ENCODE peak calls at places on chromosomes 7 and 10, in six cellular contexts. One of them, this sample, is unnamed.

GRCh38 chr10:102230861-102231356 is 4.8 kb downstream of the ELOVL3 start:
- DNase-seq in fibroblast of the aortic adventitia: no peak
- DNase-seq in fibroblast of lung: no peak
- DNase-seq in esophagus squamous epithelium: no peak
- DNase-seq in BJ: no peak
- DNase-seq in lower leg skin: no peak
- DNase-seq in this sample: peak; percentile 51

GRCh38 chr7:1062296-1063294 is 18.2 kb downstream of the GPR146 start:
- DNase-seq in lower leg skin: no peak
- DNase-seq in esophagus squamous epithelium: no peak
- DNase-seq in BJ: no peak
- DNase-seq in fibroblast of lung: no peak
- DNase-seq in fibroblast of the aortic adventitia: no peak
- DNase-seq in this sample: no peak

GRCh38 chr10:35607475-35608316 is 2.6 kb downstream of the GJD4 start:
- DNase-seq in fibroblast of lung: peak; percentile 34
- DNase-seq in fibroblast of the aortic adventitia: peak; percentile 10
- DNase-seq in lower leg skin: no peak
- DNase-seq in BJ: no peak
- DNase-seq in esophagus squamous epithelium: no peak
- DNase-seq in this sample: peak; percentile 31

GRCh38 chr7:66571568-66571967 is 57.1 kb upstream of the KCTD7 start:
- DNase-seq in fibroblast of the aortic adventitia: no peak
- DNase-seq in BJ: no peak
- DNase-seq in esophagus squamous epithelium: no peak
- DNase-seq in fibroblast of lung: no peak
- DNase-seq in lower leg skin: no peak
- DNase-seq in this sample: no peak

GRCh38 chr10:79488303-79488702 is 24.0 kb upstream of the EIF5AL1 start:
- DNase-seq in fibroblast of the aortic adventitia: peak; percentile 95
- DNase-seq in BJ: peak; percentile 77
- DNase-seq in fibroblast of lung: peak; percentile 93
- DNase-seq in lower leg skin: peak; percentile 81
- DNase-seq in esophagus squamous epithelium: no peak
- DNase-seq in this sample: peak; percentile 94

GRCh38 chr7:26485421-26486019 is 193.9 kb downstream of the SNX10 start:
- DNase-seq in lower leg skin: no peak
- DNase-seq in fibroblast of the aortic adventitia: no peak
- DNase-seq in fibroblast of lung: no peak
- DNase-seq in esophagus squamous epithelium: no peak
- DNase-seq in BJ: no peak
- DNase-seq in this sample: no peak

GRCh38 chr7:128913856-128914565 is 3.5 kb upstream of the KCP start:
- DNase-seq in esophagus squamous epithelium: no peak
- DNase-seq in BJ: no peak
- DNase-seq in fibroblast of the aortic adventitia: no peak
- DNase-seq in lower leg skin: no peak
- DNase-seq in fibroblast of lung: no peak
- DNase-seq in this sample: no peak

GRCh38 chr10:28391283-28391682 is 88.4 kb upstream of the MPP7 start:
- DNase-seq in fibroblast of the aortic adventitia: no peak
- DNase-seq in BJ: no peak
- DNase-seq in lower leg skin: no peak
- DNase-seq in esophagus squamous epithelium: no peak
- DNase-seq in fibroblast of lung: no peak
- DNase-seq in this sample: no peak

DNA sequence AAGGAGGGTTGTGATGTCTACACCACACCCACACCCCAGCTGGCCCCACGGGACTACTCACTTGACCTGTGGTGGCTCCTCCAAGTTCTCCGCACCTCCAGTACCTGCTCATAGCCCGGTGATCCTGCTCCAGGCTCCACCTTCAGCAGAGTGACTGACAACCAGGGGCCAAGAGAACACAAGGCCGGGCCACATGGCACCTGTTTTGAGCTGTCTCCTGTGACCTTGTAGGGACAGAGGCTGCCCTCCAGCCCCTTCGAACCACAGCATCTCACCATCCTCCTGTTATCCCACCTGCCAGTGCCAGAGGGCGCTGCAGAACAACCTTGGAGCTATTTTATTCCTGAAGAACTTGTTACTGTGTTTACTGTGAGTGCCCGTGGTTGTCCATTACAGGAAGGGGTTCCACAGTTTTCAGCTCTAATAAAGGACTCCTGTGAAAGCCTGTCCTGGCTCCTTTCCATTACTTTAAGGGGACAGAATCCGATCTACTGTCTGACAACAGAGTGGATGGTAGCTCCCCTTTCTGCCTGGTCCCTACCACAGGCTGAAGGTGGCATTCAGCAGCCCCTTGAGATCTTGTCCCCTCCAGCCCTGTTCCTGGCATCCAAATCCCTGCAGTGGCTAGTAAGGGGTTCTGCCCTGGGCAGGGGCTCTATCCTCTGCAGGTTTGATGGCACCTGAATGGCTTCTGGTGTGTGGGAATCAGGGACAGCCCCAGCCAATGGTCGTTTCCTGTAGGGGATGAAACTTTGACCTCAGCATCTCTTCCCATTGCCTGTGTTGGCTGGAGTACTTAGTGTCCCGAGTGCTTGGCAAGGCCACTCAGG is 50.8 kb downstream of the C10orf120 start:
- DNase-seq in lower leg skin: no peak
- DNase-seq in esophagus squamous epithelium: no peak
- DNase-seq in fibroblast of lung: peak; percentile 6
- DNase-seq in fibroblast of the aortic adventitia: peak; percentile 39
- DNase-seq in BJ: no peak
- DNase-seq in this sample: peak; percentile 50
- TF ChIP-seq CTCF in lower leg skin: no peak
- TF ChIP-seq CTCF in esophagus squamous epithelium: peak; percentile 20
- TF ChIP-seq CTCF in fibroblast of lung: peak; percentile 49
- TF ChIP-seq CTCF in fibroblast of the aortic adventitia: peak; percentile 77
- TF ChIP-seq CTCF in BJ: peak; percentile 60
- TF ChIP-seq CTCF in this sample: peak; percentile 79

GRCh38 chr7:96330193-96330592 is 8.3 kb upstream of the SLC25A13 start:
- DNase-seq in fibroblast of lung: no peak
- DNase-seq in BJ: no peak
- DNase-seq in lower leg skin: no peak
- DNase-seq in esophagus squamous epithelium: no peak
- DNase-seq in fibroblast of the aortic adventitia: peak; percentile 7
- DNase-seq in this sample: peak; percentile 17
- H3K4me3 ChIP-seq in fibroblast of lung: no peak overlapping the region
- H3K4me3 ChIP-seq in BJ: no peak overlapping the region
- H3K4me3 ChIP-seq in lower leg skin: no peak overlapping the region
- H3K4me3 ChIP-seq in esophagus squamous epithelium: no peak overlapping the region
- H3K4me3 ChIP-seq in fibroblast of the aortic adventitia: no peak overlapping the region
- H3K4me3 ChIP-seq in this sample: no peak overlapping the region

GRCh38 chr7:29239638-29240037 is 45.1 kb downstream of the CHN2 start:
- DNase-seq in fibroblast of the aortic adventitia: peak; percentile 58
- DNase-seq in esophagus squamous epithelium: no peak
- DNase-seq in BJ: no peak
- DNase-seq in fibroblast of lung: no peak
- DNase-seq in lower leg skin: no peak
- DNase-seq in this sample: peak; percentile 4
- TF ChIP-seq CTCF in fibroblast of the aortic adventitia: peak; percentile 46
- TF ChIP-seq CTCF in esophagus squamous epithelium: no peak
- TF ChIP-seq CTCF in BJ: peak; percentile 19
- TF ChIP-seq CTCF in fibroblast of lung: no peak
- TF ChIP-seq CTCF in lower leg skin: no peak
- TF ChIP-seq CTCF in this sample: peak; percentile 45

GRCh38 chr7:101688183-101688831 is 59.2 kb upstream of the MYL10 start:
- DNase-seq in fibroblast of the aortic adventitia: peak; percentile 59
- DNase-seq in BJ: no peak
- DNase-seq in fibroblast of lung: peak; percentile 44
- DNase-seq in esophagus squamous epithelium: no peak
- DNase-seq in lower leg skin: peak; percentile 44
- DNase-seq in this sample: peak; percentile 66

GRCh38 chr7:101684980-101685323 is 55.9 kb upstream of the MYL10 start:
- DNase-seq in fibroblast of the aortic adventitia: no peak
- DNase-seq in BJ: no peak
- DNase-seq in lower leg skin: no peak
- DNase-seq in esophagus squamous epithelium: no peak
- DNase-seq in fibroblast of lung: no peak
- DNase-seq in this sample: no peak

GRCh38 chr7:101686030-101686429 is 56.9 kb upstream of the MYL10 start:
- DNase-seq in fibroblast of the aortic adventitia: no peak
- DNase-seq in BJ: no peak
- DNase-seq in fibroblast of lung: no peak
- DNase-seq in lower leg skin: no peak
- DNase-seq in esophagus squamous epithelium: no peak
- DNase-seq in this sample: no peak

GRCh38 chr7:101687791-101688182 is 58.7 kb upstream of the MYL10 start:
- DNase-seq in esophagus squamous epithelium: no peak
- DNase-seq in lower leg skin: no peak
- DNase-seq in BJ: no peak
- DNase-seq in fibroblast of the aortic adventitia: no peak
- DNase-seq in fibroblast of lung: no peak
- DNase-seq in this sample: no peak

GRCh38 chr7:101687081-101687480 is 58.0 kb upstream of the MYL10 start:
- DNase-seq in fibroblast of lung: no peak
- DNase-seq in esophagus squamous epithelium: no peak
- DNase-seq in fibroblast of the aortic adventitia: no peak
- DNase-seq in lower leg skin: no peak
- DNase-seq in BJ: no peak
- DNase-seq in this sample: no peak
- H3K4me3 ChIP-seq in fibroblast of lung: no peak overlapping the region
- H3K4me3 ChIP-seq in esophagus squamous epithelium: no peak overlapping the region
- H3K4me3 ChIP-seq in fibroblast of the aortic adventitia: no peak overlapping the region
- H3K4me3 ChIP-seq in lower leg skin: no peak overlapping the region
- H3K4me3 ChIP-seq in BJ: no peak overlapping the region
- H3K4me3 ChIP-seq in this sample: no peak overlapping the region

DNA sequence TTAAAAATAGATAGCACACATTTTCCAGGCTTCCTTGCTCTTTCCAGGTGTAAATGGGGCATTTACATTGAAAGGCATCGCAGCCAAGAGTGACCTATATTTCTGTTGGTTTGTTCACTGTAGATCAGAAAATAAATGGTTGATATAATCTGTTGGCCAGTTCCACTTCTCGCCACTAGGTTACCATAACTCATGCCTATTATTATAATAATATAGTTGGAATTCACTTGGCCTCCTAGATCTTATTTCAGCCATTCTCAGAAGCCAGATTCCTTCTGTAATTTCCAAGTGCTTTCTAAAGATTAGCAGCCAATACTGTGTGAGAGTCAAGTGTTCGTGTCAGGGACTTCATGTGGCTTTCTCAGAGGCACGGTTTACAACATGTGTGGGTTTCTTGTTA is 179.5 kb downstream of the DNAH11 start:
- DNase-seq in esophagus squamous epithelium: no peak
- DNase-seq in fibroblast of lung: no peak
- DNase-seq in BJ: no peak
- DNase-seq in lower leg skin: no peak
- DNase-seq in fibroblast of the aortic adventitia: no peak
- DNase-seq in this sample: peak; percentile 2
- TF ChIP-seq CTCF in esophagus squamous epithelium: no peak
- TF ChIP-seq CTCF in fibroblast of lung: no peak
- TF ChIP-seq CTCF in BJ: no peak
- TF ChIP-seq CTCF in lower leg skin: no peak
- TF ChIP-seq CTCF in fibroblast of the aortic adventitia: peak; percentile 24
- TF ChIP-seq CTCF in this sample: peak; percentile 20

GRCh38 chr7:4959356-4959755 is 369 bp upstream of the MMD2 start:
- DNase-seq in fibroblast of lung: no peak
- DNase-seq in fibroblast of the aortic adventitia: no peak
- DNase-seq in lower leg skin: no peak
- DNase-seq in BJ: no peak
- DNase-seq in esophagus squamous epithelium: no peak
- DNase-seq in this sample: no peak
- H3K4me3 ChIP-seq in fibroblast of lung: no peak overlapping the region
- H3K4me3 ChIP-seq in fibroblast of the aortic adventitia: no peak overlapping the region
- H3K4me3 ChIP-seq in lower leg skin: no peak overlapping the region
- H3K4me3 ChIP-seq in BJ: no peak overlapping the region
- H3K4me3 ChIP-seq in esophagus squamous epithelium: peak overlapping the region; percentile 44
- H3K4me3 ChIP-seq in this sample: no peak overlapping the region

This sample was measured in choroid plexus epithelial cell.